ENCODE peak calls at places on chromosomes 3 and 15, in four cellular contexts. One of them, this sample, is unnamed.

GRCh38 chr3:161914703-161915102 is 418.1 kb downstream of the OTOL1 start:
- DNase-seq in GM12878: no peak
- DNase-seq in HepG2: peak; percentile 44
- DNase-seq in K562: no peak
- DNase-seq in this sample: peak; percentile 71

GRCh38 chr3:20375302-20375701 is 189.3 kb upstream of the SGO1 start:
- DNase-seq in GM12878: no peak
- DNase-seq in K562: no peak
- DNase-seq in HepG2: no peak
- DNase-seq in this sample: no peak

GRCh38 chr3:8529197-8529637 is 27.6 kb downstream of the LMCD1 start:
- DNase-seq in HepG2: peak; percentile 59
- DNase-seq in GM12878: no peak
- DNase-seq in K562: no peak
- DNase-seq in this sample: peak; percentile 23

GRCh38 chr15:69556344-69556743 is 103.7 kb downstream of the RPLP1 start:
- DNase-seq in K562: no peak
- DNase-seq in HepG2: no peak
- DNase-seq in GM12878: no peak
- DNase-seq in this sample: no peak

GRCh38 chr3:52126036-52126435 is 28.2 kb downstream of the POC1A start:
- DNase-seq in K562: no peak
- DNase-seq in GM12878: no peak
- DNase-seq in HepG2: no peak
- DNase-seq in this sample: no peak

GRCh38 chr3:149534671-149535394 is 60.3 kb downstream of the TM4SF4 start:
- DNase-seq in GM12878: no peak
- DNase-seq in K562: no peak
- DNase-seq in HepG2: no peak
- DNase-seq in this sample: no peak

GRCh38 chr3:107665351-107665750 is 142.6 kb downstream of the BBX start:
- DNase-seq in HepG2: no peak
- DNase-seq in GM12878: no peak
- DNase-seq in K562: no peak
- DNase-seq in this sample: no peak

GRCh38 chr3:106534206-106534605 is 665.4 kb upstream of the CBLB start:
- DNase-seq in GM12878: no peak
- DNase-seq in K562: no peak
- DNase-seq in HepG2: no peak
- DNase-seq in this sample: no peak

GRCh38 chr15:60945196-60945595 is 283.9 kb downstream of the RORA start:
- DNase-seq in K562: no peak
- DNase-seq in GM12878: no peak
- DNase-seq in HepG2: no peak
- DNase-seq in this sample: no peak
- TF ChIP-seq POLR2AphosphoS5 in K562: no peak
- TF ChIP-seq POLR2AphosphoS5 in GM12878: no peak
- TF ChIP-seq POLR2AphosphoS5 in HepG2: no peak
- TF ChIP-seq POLR2AphosphoS5 in this sample: no peak

DNA sequence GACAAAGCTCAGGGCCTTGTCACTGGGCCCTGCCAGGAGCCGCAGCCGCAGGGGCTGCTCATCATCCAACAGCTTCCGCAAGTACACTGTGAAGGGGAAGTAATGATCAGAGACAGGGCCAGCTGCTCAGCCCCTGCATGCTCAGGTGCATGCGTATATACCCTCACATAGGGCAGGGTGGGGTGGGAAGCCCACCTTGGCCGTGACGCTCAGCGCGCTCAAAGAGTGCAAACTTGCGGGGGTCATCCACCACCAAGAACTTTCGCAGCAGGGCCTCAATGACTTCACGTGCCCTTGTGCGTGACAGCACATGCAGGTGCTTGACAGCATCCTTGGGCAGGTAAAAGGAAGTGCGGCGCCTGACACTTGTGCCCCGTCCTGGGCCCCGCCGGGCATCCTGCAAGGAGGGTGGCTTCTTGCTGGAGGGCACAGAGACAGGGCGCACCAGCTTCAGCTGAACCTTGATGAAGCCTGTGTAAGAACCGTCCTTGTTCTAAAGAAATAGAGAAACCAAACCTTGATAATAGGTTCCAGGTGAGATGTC is 3.4 kb upstream of the TUSC2 start:
- DNase-seq in GM12878: no peak
- DNase-seq in HepG2: no peak
- DNase-seq in K562: no peak
- DNase-seq in this sample: no peak
- TF ChIP-seq JUNB in GM12878: no peak
- TF ChIP-seq JUNB in HepG2: no peak
- TF ChIP-seq JUNB in K562: no peak
- TF ChIP-seq JUNB in this sample: no peak

GRCh38 chr15:58244546-58244945 is 106.4 kb downstream of the AQP9 start:
- DNase-seq in K562: no peak
- DNase-seq in GM12878: no peak
- DNase-seq in HepG2: no peak
- DNase-seq in this sample: no peak
- TF ChIP-seq POLR2AphosphoS5 in K562: no peak
- TF ChIP-seq POLR2AphosphoS5 in GM12878: no peak
- TF ChIP-seq POLR2AphosphoS5 in HepG2: no peak
- TF ChIP-seq POLR2AphosphoS5 in this sample: no peak

GRCh38 chr3:123098411-123099330 is 31.8 kb downstream of the PDIA5 start:
- DNase-seq in HepG2: no peak
- DNase-seq in GM12878: no peak
- DNase-seq in K562: no peak
- DNase-seq in this sample: peak; percentile 74
- TF ChIP-seq JUNB in HepG2: no peak
- TF ChIP-seq JUNB in GM12878: no peak
- TF ChIP-seq JUNB in K562: no peak
- TF ChIP-seq JUNB in this sample: no peak